ENCODE peak calls at places on chromosomes 4 and X, in seven cellular contexts. B is mesendoderm, R is IMR-90, M is H1, L is neuronal stem cell, W is H9, D is trophoblast cell. H is an unnamed sample.

GRCh38 chrX:133726211-133726630 is 259.2 kb downstream of the GPC3 start:
- DNase-seq in B (peak; percentile 9), R (peak; percentile 73), M (no peak), L (no peak), W (no peak), D (no peak), H (peak; percentile 54)

GRCh38 chr4:52684896-52685295 is 25.8 kb upstream of the USP46 start:
- DNase-seq in B (no peak), R (no peak), M (no peak), L (no peak), W (no peak), D (no peak), H (no peak)

GRCh38 chr4:24560770-24561415 is 23.5 kb downstream of the DHX15 start:
- DNase-seq in B (no peak), R (peak; percentile 74), M (no peak), L (no peak), W (no peak), D (no peak), H (no peak)

GRCh38 chrX:154399527-154400368 is 1.6 kb downstream of the RPL10 start:
- DNase-seq in B (no peak), R (no peak), M (no peak), L (no peak), W (no peak), D (no peak), H (no peak)

GRCh38 chr4:42048394-42048793 is 58.1 kb downstream of the SLC30A9 start:
- DNase-seq in B (no peak), R (peak; percentile 94), M (no peak), L (no peak), W (no peak), D (no peak), H (peak; percentile 55)

GRCh38 chr4:185086053-185086452 is 57.0 kb upstream of the SLC25A4 start:
- DNase-seq in B (peak; percentile 36), R (no peak), M (no peak), L (no peak), W (peak; percentile 60), D (no peak), H (no peak)

GRCh38 chr4:91729851-91730250 is 573.9 kb upstream of the GRID2 start:
- DNase-seq in B (no peak), R (no peak), M (no peak), L (no peak), W (no peak), D (no peak), H (no peak)

GRCh38 chrX:106936246-106936645 is 16.0 kb downstream of the CLDN2 start:
- DNase-seq in B (no peak), R (no peak), M (no peak), L (no peak), W (no peak), D (peak; percentile 56), H (no peak)

GRCh38 chr4:26140150-26140898 is 180.5 kb upstream of the RBPJ start:
- DNase-seq in B (peak; percentile 36), R (peak; percentile 59), M (no peak), L (no peak), W (no peak), D (no peak), H (peak; percentile 58)

GRCh38 chr4:101782546-101782945 is 8.0 kb upstream of the BANK1 start:
- DNase-seq in B (no peak), R (no peak), M (no peak), L (no peak), W (no peak), D (peak; percentile 80), H (peak; percentile 13)
- H3K79me1 ChIP-seq in B (no peaks in the 10 kb centered on the region), R (no peaks in the 10 kb centered on the region), M (no peaks in the 10 kb centered on the region), L (no peaks in the 10 kb centered on the region), W (no peaks in the 10 kb centered on the region), D (no peaks in the 10 kb centered on the region), H (no peaks in the 10 kb centered on the region)

DNA sequence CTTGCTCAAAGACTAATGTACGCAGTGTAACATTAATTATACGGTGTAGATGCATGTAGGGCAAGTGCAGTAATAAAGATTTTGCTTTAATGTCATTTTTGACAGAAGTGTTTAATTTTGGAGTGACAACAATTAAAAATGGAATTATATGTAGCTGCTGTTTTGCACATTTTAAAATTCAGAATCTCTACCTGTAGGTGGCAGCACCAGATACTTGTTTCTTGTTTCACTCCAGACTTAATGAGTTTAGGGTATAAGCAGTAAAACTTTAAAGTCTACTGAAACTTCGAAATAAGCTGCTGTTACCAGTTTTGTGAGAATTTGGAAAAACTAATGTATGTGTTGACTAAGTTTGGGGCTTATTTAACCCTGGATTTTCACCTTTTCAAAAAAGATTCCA is 144.9 kb downstream of the POLA1 start:
- DNase-seq in B (peak; percentile 13), R (peak; percentile 50), M (no peak), L (peak; percentile 12), W (no peak), D (peak; percentile 7), H (peak; percentile 38)
- H3K4ac ChIP-seq in B (no peak overlapping the region), R (no peak overlapping the region), M (no peak overlapping the region), L (no peak overlapping the region), W (no peak overlapping the region), D (no peak overlapping the region), H (no peak overlapping the region)

GRCh38 chr4:7750508-7750907 is 189.2 kb downstream of the AFAP1 start:
- DNase-seq in B (no peak), R (no peak), M (no peak), L (no peak), W (no peak), D (no peak), H (no peak)
- H3K79me1 ChIP-seq in B (no peaks in the 10 kb centered on the region), R (no peaks in the 10 kb centered on the region), M (no peaks in the 10 kb centered on the region), L (no peaks in the 10 kb centered on the region), W (no peaks in the 10 kb centered on the region), D (no peaks in the 10 kb centered on the region), H (no peaks in the 10 kb centered on the region)

GRCh38 chr4:2832981-2833670 is 10.5 kb upstream of the ADD1 start:
- DNase-seq in B (no peak), R (no peak), M (no peak), L (no peak), W (no peak), D (no peak), H (no peak)
- H3K4ac ChIP-seq in B (no peak overlapping the region), R (no peak overlapping the region), M (no peak overlapping the region), L (no peak overlapping the region), W (no peak overlapping the region), D (no peak overlapping the region), H (no peak overlapping the region)

H was measured in mesenchymal stem cell.